ENCODE peak calls at places on chromosomes 12 and 14, in nine cellular contexts. F is T-helper 1 cell, E is heart right ventricle, S is KG1, B is ELR, H is bronchial epithelial cell, I is activated B cell treated with CpG ODN at 0.5 μM for 24 hours, D is Karpas-422, C is NCI-H82. A is an unnamed sample.

GRCh38 chr14:96634481-96634880 is 132.3 kb downstream of the PAPOLA start:
- DNase-seq in H (no peak), S (no peak), I (no peak), D (peak; percentile 65), C (no peak), F (no peak), B (no peak), E (no peak), A (no peak)

GRCh38 chr14:102568115-102568614 is 24.3 kb upstream of the RCOR1 start:
- DNase-seq in B (no peak), C (no peak), H (peak; percentile 80), F (no peak), E (no peak), S (no peak), I (no peak), D (peak; percentile 76), A (peak; percentile 91)

GRCh38 chr12:4562034-4562657 is at the start of gene DYRK4:
- DNase-seq in B (peak; percentile 79), I (no peak), E (peak; percentile 81), D (no peak), H (peak; percentile 51), F (no peak), S (no peak), C (peak; percentile 62), A (peak; percentile 97)

GRCh38 chr14:34018564-34019244 is 67.8 kb upstream of the EGLN3 start:
- DNase-seq in I (no peak), F (no peak), H (no peak), C (no peak), E (peak; percentile 23), S (no peak), B (no peak), D (peak; percentile 73), A (no peak)

GRCh38 chr12:76927170-76927784 is 48.5 kb upstream of the CSRP2 start:
- DNase-seq in E (peak; percentile 15), H (peak; percentile 49), S (peak; percentile 10), F (no peak), B (peak; percentile 56), D (peak; percentile 80), C (peak; percentile 82), I (no peak), A (peak; percentile 87)

GRCh38 chr12:62813031-62813829 is 121.7 kb downstream of the PPM1H start:
- DNase-seq in C (peak; percentile 78), D (peak; percentile 77), E (peak; percentile 62), F (no peak), B (peak; percentile 81), I (no peak), S (no peak), H (peak; percentile 49), A (peak; percentile 74)

GRCh38 chr12:82952946-82953345 is 266.2 kb downstream of the TMTC2 start:
- DNase-seq in I (no peak), H (peak; percentile 60), D (no peak), C (peak; percentile 42), B (no peak), S (no peak), E (no peak), F (no peak), A (peak; percentile 67)

GRCh38 chr12:57694459-57695019 is 607 bp downstream of the OS9 start:
- DNase-seq in E (no peak), B (peak; percentile 23), D (no peak), H (peak; percentile 17), F (no peak), C (peak; percentile 54), S (no peak), I (no peak), A (no peak)

GRCh38 chr14:78700236-78700635 is 530.1 kb downstream of the NRXN3 start:
- DNase-seq in H (no peak), I (no peak), S (no peak), C (peak; percentile 11), D (peak; percentile 58), F (no peak), B (peak; percentile 6), E (no peak), A (no peak)

GRCh38 chr12:32920506-32921085 is 24.0 kb upstream of the PKP2 start:
- DNase-seq in E (no peak), I (no peak), B (peak; percentile 1), H (peak; percentile 87), C (peak; percentile 33), D (no peak), F (no peak), S (no peak), A (no peak)

GRCh38 chr14:78310263-78310662 is 140.1 kb downstream of the NRXN3 start:
- DNase-seq in D (no peak), S (no peak), B (no peak), F (no peak), H (no peak), I (no peak), E (no peak), C (peak; percentile 6), A (peak; percentile 60)

GRCh38 chr14:55446127-55446736 is 5.8 kb upstream of the TBPL2 start:
- DNase-seq in B (peak; percentile 91), C (peak; percentile 93), H (peak; percentile 69), S (peak; percentile 16), E (no peak), D (peak; percentile 92), F (no peak), I (no peak), A (peak; percentile 76)

GRCh38 chr12:120928864-120929652 is 24.9 kb upstream of the SPPL3 start:
- DNase-seq in S (no peak), C (no peak), F (no peak), E (no peak), H (peak; percentile 91), I (no peak), B (no peak), D (no peak), A (peak; percentile 97)

GRCh38 chr14:87522575-87522974 is 470.4 kb downstream of the GALC start:
- DNase-seq in D (peak; percentile 68), C (peak; percentile 45), I (no peak), E (no peak), S (no peak), F (no peak), B (no peak), H (peak; percentile 72), A (peak; percentile 62)

GRCh38 chr14:94654071-94654974 is 42.1 kb downstream of the SERPINA3 start:
- DNase-seq in C (no peak), B (no peak), S (no peak), F (no peak), I (no peak), H (no peak), E (no peak), D (no peak), A (peak; percentile 63)

GRCh38 chr12:124914392-124915248 is at the start of gene UBC:
- DNase-seq in D (peak; percentile 96), S (no peak), I (peak; percentile 91), B (peak; percentile 96), F (peak; percentile 74), H (peak; percentile 73), E (peak; percentile 88), C (no peak), A (peak; percentile 94)

GRCh38 chr12:5534800-5535199 is 102.9 kb downstream of the NTF3 start:
- DNase-seq in I (no peak), H (no peak), B (no peak), E (no peak), C (no peak), D (no peak), S (no peak), F (no peak), A (no peak)

GRCh38 chr14:75520852-75521251 is 1.4 kb upstream of the BATF start:
- DNase-seq in E (no peak), F (no peak), C (no peak), H (no peak), D (no peak), S (no peak), B (no peak), I (no peak), A (no peak)

GRCh38 chr12:4932576-4932975 is 22.9 kb downstream of the KCNA1 start:
- DNase-seq in I (no peak), F (no peak), B (no peak), D (no peak), C (no peak), H (no peak), S (no peak), E (no peak), A (no peak)

GRCh38 chr12:105083551-105084105 is 630 bp downstream of the ALDH1L2 start:
- DNase-seq in B (peak; percentile 86), H (peak; percentile 22), C (no peak), S (no peak), I (peak; percentile 23), F (no peak), E (peak; percentile 61), D (no peak), A (peak; percentile 78)

GRCh38 chr14:97095269-97095668 is 298.1 kb downstream of the VRK1 start:
- DNase-seq in S (no peak), F (no peak), E (no peak), C (peak; percentile 19), D (no peak), B (no peak), H (no peak), I (no peak), A (no peak)

GRCh38 chr14:73457050-73457934 is 1.1 kb downstream of the NUMB start:
- DNase-seq in C (peak; percentile 67), B (peak; percentile 71), E (peak; percentile 48), H (peak; percentile 56), S (no peak), F (no peak), D (peak; percentile 54), I (peak; percentile 34), A (peak; percentile 81)

GRCh38 chr12:76310110-76310509 is 38.1 kb downstream of the BBS10 start:
- DNase-seq in H (peak; percentile 78), E (no peak), C (no peak), I (no peak), F (no peak), D (no peak), B (peak; percentile 67), S (no peak), A (no peak)

GRCh38 chr14:67749341-67750110 is 47.8 kb downstream of the RDH12 start:
- DNase-seq in B (no peak), H (no peak), F (no peak), S (no peak), E (no peak), D (no peak), C (peak; percentile 76), I (no peak), A (no peak)

GRCh38 chr14:75294649-75295033 is 16.0 kb downstream of the FOS start:
- DNase-seq in I (no peak), S (no peak), H (no peak), B (peak; percentile 43), C (peak; percentile 56), D (peak; percentile 62), F (no peak), E (no peak), A (peak; percentile 62)

GRCh38 chr14:104421401-104421821 is 158.2 kb upstream of the C14orf180 start:
- DNase-seq in B (no peak), H (no peak), E (no peak), I (no peak), C (no peak), S (no peak), F (no peak), D (no peak), A (peak; percentile 25)